ENCODE peak calls at places on chromosomes 4 and X, in four cellular contexts. Q is K562, V is GM12878, I is HepG2. D is an unnamed sample.

GRCh38 chr4:8559524-8560264 is 20.5 kb upstream of the GPR78 start:
- DNase-seq in Q (no peak), V (no peak), I (no peak), D (no peak)

GRCh38 chr4:38177035-38177791 is 217.0 kb downstream of the PTTG2 start:
- DNase-seq in Q (no peak), V (no peak), I (no peak), D (no peak)

GRCh38 chrX:78437621-78438020 is 110.2 kb upstream of the CYSLTR1 start:
- DNase-seq in Q (no peak), V (no peak), I (no peak), D (no peak)

GRCh38 chr4:36024901-36025610 is 219.3 kb downstream of the ARAP2 start:
- DNase-seq in Q (no peak), V (no peak), I (no peak), D (no peak)

GRCh38 chr4:8582016-8582415 is 1.8 kb downstream of the GPR78 start:
- DNase-seq in Q (no peak), V (no peak), I (no peak), D (no peak)

GRCh38 chrX:13851996-13852695 is 35.3 kb upstream of the GPM6B start:
- DNase-seq in Q (no peak), V (no peak), I (no peak), D (no peak)

GRCh38 chr4:4368821-4369580 is 17.9 kb upstream of the NSG1 start:
- DNase-seq in Q (no peak), V (no peak), I (no peak), D (no peak)

GRCh38 chrX:5586726-5587125 is 641.9 kb downstream of the NLGN4X start:
- DNase-seq in Q (no peak), V (no peak), I (no peak), D (no peak)

GRCh38 chr4:19786616-19787015 is 465.1 kb upstream of the SLIT2 start:
- DNase-seq in Q (no peak), V (no peak), I (no peak), D (no peak)

GRCh38 chr4:102586644-102587021 is 85.5 kb downstream of the NFKB1 start:
- DNase-seq in Q (no peak), V (peak; percentile 36), I (no peak), D (no peak)

GRCh38 chrX:154918060-154918483 is 31.9 kb downstream of the F8A1 start:
- DNase-seq in Q (peak; percentile 68), V (peak; percentile 16), I (peak; percentile 48), D (peak; percentile 46)

GRCh38 chr4:116358633-116359222 is 726.6 kb downstream of the TRAM1L1 start:
- DNase-seq in Q (peak; percentile 69), V (peak; percentile 44), I (peak; percentile 82), D (peak; percentile 89)

GRCh38 chrX:118536687-118537461 is 41.3 kb downstream of the DOCK11 start:
- DNase-seq in Q (peak; percentile 58), V (peak; percentile 33), I (no peak), D (no peak)

GRCh38 chr4:40395908-40396806 is 61.0 kb downstream of the CHRNA9 start:
- DNase-seq in Q (no peak), V (no peak), I (peak; percentile 43), D (no peak)

GRCh38 chrX:26347171-26347570 is 131.2 kb downstream of the MAGEB5 start:
- DNase-seq in Q (no peak), V (no peak), I (no peak), D (no peak)

GRCh38 chr4:28228575-28228974 is 1367.9 kb downstream of the STIM2 start:
- DNase-seq in Q (no peak), V (no peak), I (no peak), D (no peak)

GRCh38 chr4:120132935-120133334 is 66.3 kb upstream of the MAD2L1 start:
- DNase-seq in Q (no peak), V (no peak), I (no peak), D (no peak)

GRCh38 chr4:143344011-143344410 is 7.3 kb downstream of the GAB1 start:
- DNase-seq in Q (no peak), V (no peak), I (no peak), D (no peak)

GRCh38 chr4:174154455-174154854 is 129.0 kb downstream of the FBXO8 start:
- DNase-seq in Q (peak; percentile 64), V (no peak), I (no peak), D (no peak)

GRCh38 chrX:81120270-81120935 is 81.3 kb downstream of the HMGN5 start:
- DNase-seq in Q (peak; percentile 15), V (no peak), I (no peak), D (no peak)

GRCh38 chrX:68504237-68504636 is 5.4 kb downstream of the YIPF6 start:
- DNase-seq in Q (peak; percentile 17), V (no peak), I (no peak), D (no peak)

GRCh38 chrX:132615396-132616131 is 126.7 kb upstream of the MBNL3 start:
- DNase-seq in Q (peak; percentile 52), V (no peak), I (peak; percentile 44), D (peak; percentile 63)

GRCh38 chr4:78213218-78213617 is 156.1 kb downstream of the FRAS1 start:
- DNase-seq in Q (no peak), V (no peak), I (no peak), D (no peak)

GRCh38 chr4:187664011-187664410 is 331.6 kb upstream of the ZFP42 start:
- DNase-seq in Q (no peak), V (no peak), I (no peak), D (no peak)

DNA sequence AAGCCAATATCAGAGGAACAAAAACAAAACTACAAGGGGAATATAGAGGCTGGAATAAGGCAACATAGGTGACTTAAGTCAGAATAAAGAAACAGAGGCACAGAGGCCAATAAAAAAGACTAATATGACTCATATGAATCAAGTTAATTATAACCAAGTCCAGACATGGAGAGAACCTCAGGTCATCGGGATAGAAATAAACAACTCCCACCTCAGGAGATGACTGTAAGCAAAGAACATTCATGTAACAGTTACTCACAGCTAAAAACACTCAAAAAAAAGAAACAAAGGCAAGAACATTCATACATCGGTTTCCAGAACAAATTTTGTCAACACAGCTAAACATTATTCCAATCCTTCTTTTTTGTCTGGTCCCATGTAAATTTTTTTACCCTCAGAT is 60.3 kb upstream of the RXFP1 start:
- DNase-seq in Q (no peak), V (no peak), I (no peak), D (no peak)
- TF ChIP-seq CBX5 in Q (no peak), V (no peak), I (no peak), D (no peak)

GRCh38 chr4:55475394-55476243 is 71.1 kb downstream of the CLOCK start:
- DNase-seq in Q (no peak), V (peak; percentile 4), I (no peak), D (no peak)
- TF ChIP-seq CBX5 in Q (no peak), V (no peak), I (no peak), D (no peak)

DNA sequence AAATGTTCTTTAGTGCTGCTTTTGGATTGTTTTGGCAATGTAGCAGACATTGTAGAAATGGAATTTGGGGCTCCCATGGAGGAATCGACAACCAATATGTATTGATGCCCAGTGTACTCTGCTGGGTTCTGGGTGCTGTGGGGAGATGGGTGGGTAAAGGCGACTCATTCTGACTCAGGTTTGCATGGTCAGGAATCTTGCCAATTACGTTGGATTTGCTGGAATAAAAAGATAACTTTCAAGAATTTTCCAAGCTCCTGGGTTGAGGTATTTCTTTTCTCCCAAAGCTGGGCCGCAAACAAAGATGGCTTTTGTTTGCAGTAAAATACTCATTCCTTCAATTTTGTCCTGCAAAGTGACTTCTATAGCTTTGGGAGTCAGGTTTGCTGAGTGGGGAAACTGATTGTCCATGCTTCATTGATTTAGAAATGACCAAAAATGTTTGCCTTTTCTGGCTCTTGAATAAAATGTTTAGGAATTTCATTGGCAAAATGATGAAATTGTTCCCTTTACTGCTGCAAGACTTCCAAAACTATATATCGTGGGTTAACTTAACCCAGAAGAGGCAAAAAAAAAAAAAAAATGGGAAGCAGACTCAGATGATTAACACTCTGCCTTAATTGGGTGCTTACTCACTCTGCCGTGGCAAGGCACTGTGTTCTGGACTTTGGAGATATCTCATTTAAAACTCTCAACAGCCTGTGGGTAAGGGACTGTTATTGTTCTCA is 57.0 kb downstream of the RTL9 start:
- DNase-seq in Q (no peak), V (no peak), I (no peak), D (no peak)
- TF ChIP-seq CBX5 in Q (no peak), V (no peak), I (no peak), D (no peak)

DNA sequence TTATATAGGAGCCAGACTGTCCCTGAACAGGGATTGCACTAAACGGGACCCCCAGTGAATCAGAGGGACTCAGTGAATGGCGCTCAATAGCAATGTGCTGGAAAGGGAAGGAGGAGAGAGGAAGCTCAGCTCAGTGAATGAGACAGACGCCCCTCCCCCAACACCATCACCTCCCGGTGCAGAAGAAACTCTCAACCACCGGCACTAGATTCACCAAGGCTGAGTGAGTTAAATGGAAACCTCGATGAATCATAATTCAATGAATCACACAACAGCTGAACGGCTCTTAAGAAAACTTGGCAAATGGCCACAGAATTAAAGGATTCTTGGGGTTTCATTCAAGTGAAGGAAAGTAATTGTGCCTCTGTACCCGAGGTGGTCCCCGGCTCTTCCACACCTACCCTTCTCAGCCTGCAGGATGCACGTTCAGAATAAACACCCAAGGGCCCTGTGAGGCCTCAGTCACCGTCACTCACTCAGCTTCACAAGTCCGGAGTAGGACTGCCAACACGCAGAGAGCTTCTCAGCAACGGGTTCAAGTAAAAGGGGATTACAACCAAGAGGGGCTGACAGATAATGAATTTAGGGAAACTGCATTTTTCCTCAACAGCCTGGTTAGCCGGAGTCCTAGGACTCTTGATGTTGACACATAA is 29.3 kb downstream of the CRMP1 start:
- DNase-seq in Q (no peak), V (no peak), I (no peak), D (no peak)
- TF ChIP-seq CBX5 in Q (no peak), V (no peak), I (no peak), D (no peak)

DNA sequence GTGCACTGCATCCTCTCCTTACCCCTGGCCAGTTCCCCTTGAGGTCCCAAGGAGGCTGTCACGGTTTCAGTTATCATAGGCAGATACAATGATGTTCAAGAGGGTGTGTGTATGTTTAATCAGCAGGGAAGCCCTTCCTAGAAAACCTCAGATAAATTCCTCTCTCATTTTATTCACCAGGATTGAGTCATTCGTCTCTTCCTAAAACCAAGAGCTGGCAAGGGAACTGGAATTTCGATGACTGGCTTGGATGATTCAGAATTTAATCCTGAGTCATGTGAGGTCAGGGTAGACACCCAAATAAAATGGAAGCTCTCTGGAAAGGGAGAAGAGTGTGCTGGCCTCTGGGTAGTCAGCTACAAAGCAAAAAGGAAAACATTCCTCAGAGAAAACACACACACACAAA is 106.2 kb upstream of the RAPGEF2 start:
- DNase-seq in Q (no peak), V (no peak), I (no peak), D (no peak)
- TF ChIP-seq CBX5 in Q (no peak), V (no peak), I (no peak), D (no peak)

GRCh38 chr4:6437682-6438264 is 34.6 kb downstream of the PPP2R2C start:
- DNase-seq in Q (no peak), V (no peak), I (no peak), D (no peak)
- TF ChIP-seq CBX5 in Q (no peak), V (no peak), I (no peak), D (no peak)

GRCh38 chrX:11341274-11342256 is 48.4 kb downstream of the AMELX start:
- DNase-seq in Q (peak; percentile 86), V (peak; percentile 17), I (no peak), D (no peak)
- TF ChIP-seq CBX5 in Q (no peak), V (no peak), I (no peak), D (no peak)